ENCODE peak calls at places on chromosomes 6 and 20, in five cellular contexts. D is K562, L is adrenal gland, E is vagina, C is uterus. K is an unnamed sample. For H3K36me3, the result is how much of the 10 kb centered on the place peaks cover.

GRCh38 chr20:16096756-16097326 is 476.4 kb downstream of the KIF16B start:
- DNase-seq in E (no peak), L (peak), C (no peak), D (no peak), K (no peak)

GRCh38 chr20:58070664-58071499 is 157.6 kb downstream of the ANKRD60 start:
- DNase-seq in E (no peak), L (no peak), C (no peak), D (no peak), K (no peak)

GRCh38 chr20:2707353-2708072 is 14.9 kb downstream of the EBF4 start:
- DNase-seq in L (no peak), D (no peak), E (no peak), C (no peak), K (no peak)

GRCh38 chr20:32155017-32155965 is 45.8 kb downstream of the TM9SF4 start:
- DNase-seq in E (peak), D (peak), L (peak), C (peak), K (peak)

GRCh38 chr6:45199554-45199953 is 128.6 kb upstream of the RUNX2 start:
- DNase-seq in D (no peak), C (no peak), L (no peak), E (no peak), K (no peak)

GRCh38 chr20:64157878-64158277 is 6.4 kb upstream of the MYT1 start:
- DNase-seq in E (no peak), D (no peak), C (no peak), L (no peak), K (no peak)

GRCh38 chr6:50102676-50103075 is 52.9 kb upstream of the DEFB112 start:
- DNase-seq in D (no peak), L (no peak), C (no peak), E (no peak), K (no peak)

GRCh38 chr6:84093405-84094049 is 60.0 kb downstream of the MRAP2 start:
- DNase-seq in E (no peak), L (no peak), D (no peak), C (no peak), K (no peak)

GRCh38 chr6:91860951-91861350 is 1274.1 kb upstream of the MAP3K7 start:
- DNase-seq in L (no peak), C (no peak), D (no peak), E (no peak), K (no peak)

GRCh38 chr20:23143098-23143497 is 57.0 kb upstream of the CD93 start:
- DNase-seq in C (no peak), L (peak), E (no peak), D (no peak), K (peak)

GRCh38 chr20:14829897-14830296 is 492.5 kb upstream of the FLRT3 start:
- DNase-seq in C (no peak), L (no peak), D (no peak), E (no peak), K (no peak)

GRCh38 chr6:136031982-136032381 is 180.5 kb downstream of the PDE7B start:
- DNase-seq in L (peak), C (no peak), E (no peak), D (no peak), K (no peak)

GRCh38 chr20:57457243-57457761 is 66.1 kb downstream of the RBM38 start:
- DNase-seq in E (no peak), D (no peak), C (no peak), L (no peak), K (peak)

GRCh38 chr6:107601406-107601805 is 111.5 kb downstream of the SOBP start:
- DNase-seq in C (no peak), E (peak), D (no peak), L (no peak), K (no peak)

GRCh38 chr20:25022680-25023079 is 30.1 kb upstream of the APMAP start:
- DNase-seq in D (no peak), C (no peak), L (peak), E (no peak), K (peak)

GRCh38 chr6:16752206-16752867 is 8.9 kb downstream of the ATXN1 start:
- DNase-seq in C (no peak), L (no peak), E (no peak), D (no peak), K (no peak)

GRCh38 chr6:151682922-151683321 is 124.6 kb upstream of the ESR1 start:
- DNase-seq in E (no peak), C (no peak), L (no peak), D (no peak), K (no peak)

GRCh38 chr20:3080939-3081388 is 3.6 kb downstream of the AVP start:
- DNase-seq in E (no peak), C (no peak), D (no peak), L (peak), K (peak)

GRCh38 chr6:112030206-112030932 is 23.5 kb upstream of the CCN6 start:
- DNase-seq in D (no peak), L (no peak), E (no peak), C (no peak), K (no peak)

GRCh38 chr20:18465536-18466200 is 1.2 kb downstream of the DZANK1 start:
- DNase-seq in L (no peak), C (no peak), E (no peak), D (no peak), K (no peak)

GRCh38 chr6:145275787-145276186 is 459.5 kb downstream of the EPM2A start:
- DNase-seq in D (no peak), C (no peak), E (no peak), L (no peak), K (no peak)

DNA sequence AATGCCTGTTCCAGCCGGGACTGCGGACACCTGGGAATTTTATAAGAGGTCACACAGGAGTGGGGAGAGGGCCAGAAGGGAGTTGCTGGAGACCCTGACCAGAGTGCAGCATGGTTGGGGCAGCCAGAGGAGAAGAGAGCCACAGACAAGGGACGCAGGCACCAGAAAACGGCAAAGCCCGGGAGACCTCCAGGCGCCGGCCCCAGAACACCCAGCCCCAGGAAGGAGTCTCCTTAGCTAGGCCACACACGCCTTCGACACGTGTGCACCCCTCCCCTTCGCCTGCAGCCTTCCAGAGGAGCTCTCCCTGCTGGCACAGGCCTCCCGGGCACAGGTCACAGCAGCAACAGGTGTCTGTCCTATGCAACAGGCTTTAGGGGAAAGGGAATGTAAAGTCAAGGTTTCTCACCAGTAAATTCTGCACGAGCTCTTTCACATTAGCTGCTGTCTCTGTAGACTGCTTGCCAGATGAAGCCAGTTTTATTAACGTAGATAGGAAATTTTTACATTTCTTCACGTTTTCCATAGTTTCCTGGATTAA is 57.0 kb downstream of the TAF4 start:
- DNase-seq in L (no peak), C (no peak), E (no peak), D (no peak), K (no peak)
- H3K36me3 ChIP-seq in L (under half), C (under half), E (under half), D (half or more), K (under half)

GRCh38 chr20:43666376-43667328 is at the start of gene MYBL2:
- DNase-seq in L (peak), D (peak), C (peak), E (no peak), K (no peak)
- TF ChIP-seq POLR2A in L (no peak), D (no peak), C (no peak), E (no peak), K (no peak)

GRCh38 chr20:45946149-45946970 is 11.9 kb downstream of the PCIF1 start:
- DNase-seq in D (no peak), L (peak), E (no peak), C (peak), K (peak)

GRCh38 chr20:45943613-45944012 is 9.1 kb downstream of the PCIF1 start:
- DNase-seq in C (no peak), D (no peak), E (no peak), L (no peak), K (no peak)

GRCh38 chr20:45945678-45946148 is 11.2 kb downstream of the PCIF1 start:
- DNase-seq in L (peak), C (no peak), E (no peak), D (no peak), K (no peak)

GRCh38 chr20:45944965-45945677 is 10.6 kb downstream of the PCIF1 start:
- DNase-seq in E (no peak), D (no peak), L (no peak), C (no peak), K (no peak)

GRCh38 chr20:45944151-45944964 is 9.9 kb downstream of the PCIF1 start:
- DNase-seq in E (no peak), L (no peak), D (no peak), C (no peak), K (no peak)
- H3K36me3 ChIP-seq in E (under half), L (under half), D (half or more), C (under half), K (under half)

GRCh38 chr6:4135665-4136353 is 434 bp upstream of the ECI2 start:
- DNase-seq in L (peak), D (peak), C (peak), E (peak), K (peak)
- TF ChIP-seq POLR2A in L (peak), D (peak), C (peak), E (peak), K (peak)

DNA sequence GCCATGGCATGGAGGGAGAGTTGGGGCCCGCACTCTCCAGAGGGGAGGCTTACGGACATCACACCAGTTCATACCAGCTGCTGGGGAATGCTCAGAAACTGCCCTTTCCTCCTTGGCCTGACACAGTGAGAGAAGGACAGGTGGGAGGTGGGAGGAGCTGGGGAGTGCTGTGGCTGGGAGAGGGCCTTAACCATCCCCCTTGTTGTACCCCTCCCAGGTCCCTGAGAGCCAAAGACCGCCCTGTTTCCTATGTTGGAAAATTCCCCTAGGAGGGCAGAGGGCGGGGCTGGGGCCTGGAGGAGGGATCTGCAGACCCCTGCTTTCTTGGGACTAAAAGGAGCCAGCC is 24.1 kb downstream of the FOXP4 start:
- DNase-seq in L (no peak), E (no peak), D (no peak), C (no peak), K (no peak)
- H3K36me3 ChIP-seq in L (under half), E (under half), D (half or more), C (under half), K (under half)

GRCh38 chr20:33401042-33401921 is at the start of gene CDK5RAP1:
- DNase-seq in C (peak), D (peak), L (peak), E (no peak), K (peak)
- TF ChIP-seq POLR2A in C (no peak), D (peak), L (peak), E (no peak), K (no peak)